ENCODE peak calls at places on chromosomes 1 and 21, in ten cellular contexts. C is coronary artery, E is AG09309, I is breast epithelium, U is HCT116, V is endodermal cell, T is ovary, P is progenitor cell of endocrine pancreas, K is keratinocyte, G is GM06990. Z is an unnamed sample.

GRCh38 chr1:84973493-84974334 is 23.2 kb downstream of the MCOLN2 start:
- DNase-seq in C (no peak), E (no peak), I (no peak), U (no peak), V (no peak), T (no peak), P (no peak), K (no peak), G (peak), Z (no peak)

GRCh38 chr1:22140681-22141080 is 2.2 kb downstream of the WNT4 start:
- DNase-seq in C (no peak), E (no peak), I (no peak), U (no peak), V (peak), T (peak), P (no peak), K (no peak), G (no peak), Z (no peak)

GRCh38 chr21:32569261-32570230 is 15.8 kb downstream of the TCP10L start:
- DNase-seq in C (peak), E (peak), I (peak), U (peak), V (peak), T (peak), P (peak), K (no peak), G (peak), Z (peak)

GRCh38 chr21:40335689-40336088 is 468.5 kb downstream of the PCP4 start:
- DNase-seq in C (no peak), E (no peak), I (no peak), U (no peak), V (peak), T (no peak), P (no peak), K (no peak), G (no peak), Z (no peak)

GRCh38 chr1:186440584-186440983 is 20.3 kb downstream of the PDC start:
- DNase-seq in C (no peak), E (no peak), I (no peak), U (no peak), V (no peak), T (no peak), P (no peak), K (no peak), G (no peak), Z (no peak)

GRCh38 chr1:18681423-18681835 is 50.8 kb downstream of the PAX7 start:
- DNase-seq in C (no peak), E (no peak), I (no peak), U (peak), V (no peak), T (no peak), P (no peak), K (peak), G (no peak), Z (no peak)

GRCh38 chr1:75514270-75514669 is 96.6 kb downstream of the SLC44A5 start:
- DNase-seq in C (no peak), E (no peak), I (no peak), U (no peak), V (no peak), T (no peak), P (no peak), K (no peak), G (no peak), Z (no peak)

GRCh38 chr1:19463204-19463803 is 22.0 kb downstream of the CAPZB start:
- DNase-seq in C (no peak), E (no peak), I (peak), U (no peak), V (peak), T (no peak), P (no peak), K (no peak), G (no peak), Z (no peak)

GRCh38 chr1:39563669-39564068 is 12.9 kb downstream of the PABPC4 start:
- DNase-seq in C (no peak), E (no peak), I (no peak), U (no peak), V (no peak), T (no peak), P (no peak), K (no peak), G (no peak), Z (no peak)

GRCh38 chr1:26384076-26384475 is 11.5 kb upstream of the ZNF683 start:
- DNase-seq in C (no peak), E (no peak), I (no peak), U (no peak), V (no peak), T (no peak), P (no peak), K (no peak), G (no peak), Z (no peak)

GRCh38 chr1:230140221-230141001 is 73.4 kb downstream of the GALNT2 start:
- DNase-seq in C (no peak), E (no peak), I (no peak), U (no peak), V (no peak), T (peak), P (no peak), K (no peak), G (no peak), Z (peak)

GRCh38 chr1:64163972-64164371 is 39.5 kb upstream of the UBE2U start:
- DNase-seq in C (no peak), E (peak), I (no peak), U (no peak), V (peak), T (no peak), P (no peak), K (no peak), G (no peak), Z (no peak)

GRCh38 chr1:145858238-145858936 is 494 bp downstream of the PIAS3 start:
- DNase-seq in C (peak), E (no peak), I (peak), U (no peak), V (peak), T (peak), P (no peak), K (no peak), G (no peak), Z (peak)

GRCh38 chr1:75614455-75615379 is 3.8 kb upstream of the SLC44A5 start:
- DNase-seq in C (no peak), E (no peak), I (no peak), U (peak), V (peak), T (peak), P (peak), K (no peak), G (peak), Z (peak)

GRCh38 chr1:32885691-32886011 is 640 bp upstream of the HPCA start:
- DNase-seq in C (no peak), E (no peak), I (no peak), U (no peak), V (no peak), T (no peak), P (no peak), K (no peak), G (no peak), Z (no peak)

GRCh38 chr1:32886012-32886827 is at the start of gene HPCA:
- DNase-seq in C (no peak), E (no peak), I (no peak), U (no peak), V (peak), T (peak), P (peak), K (no peak), G (no peak), Z (peak)

GRCh38 chr1:32888134-32888533 is 1.8 kb downstream of the HPCA start:
- DNase-seq in C (no peak), E (no peak), I (no peak), U (no peak), V (no peak), T (no peak), P (no peak), K (no peak), G (no peak), Z (no peak)

GRCh38 chr1:32887623-32888022 is 1.3 kb downstream of the HPCA start:
- DNase-seq in C (no peak), E (no peak), I (no peak), U (no peak), V (no peak), T (no peak), P (no peak), K (no peak), G (no peak), Z (no peak)

DNA sequence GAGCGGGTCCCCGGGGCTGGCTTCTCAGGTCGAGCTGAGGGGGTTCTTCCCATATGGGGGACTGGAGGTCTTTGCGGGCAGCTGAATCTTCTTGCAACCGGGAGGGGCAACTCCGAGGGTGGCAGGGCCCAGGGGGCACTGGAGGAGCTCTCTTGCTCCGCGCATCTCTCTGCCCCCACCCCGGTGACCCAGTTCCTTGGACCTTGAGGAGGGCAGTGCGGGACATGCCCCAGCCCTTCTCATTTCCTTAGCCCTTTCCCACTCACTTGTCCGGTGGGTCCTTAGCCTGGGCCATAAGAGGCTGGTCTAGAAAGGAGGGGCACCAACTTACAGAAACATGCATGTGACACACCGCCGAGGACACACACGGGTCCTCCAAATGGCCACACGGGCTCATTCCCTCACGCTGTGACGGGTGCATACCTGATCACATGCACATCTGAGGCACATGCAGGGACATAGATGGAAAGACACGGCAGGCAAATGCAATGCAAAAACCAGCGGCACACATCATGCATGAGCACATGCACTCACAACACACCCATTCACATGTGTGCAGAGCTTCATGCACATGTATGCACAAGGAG is 630 bp downstream of the HPCA start:
- DNase-seq in C (no peak), E (no peak), I (no peak), U (no peak), V (no peak), T (no peak), P (no peak), K (no peak), G (no peak), Z (no peak)
- TF ChIP-seq CTCF in C (no peak), E (no peak), I (no peak), U (no peak), V (no peak), T (no peak), P (no peak), K (no peak), G (no peak), Z (no peak)

GRCh38 chr1:203442821-203443220 is 32.8 kb upstream of the PRELP start:
- DNase-seq in C (no peak), E (no peak), I (no peak), U (no peak), V (no peak), T (no peak), P (no peak), K (no peak), G (no peak), Z (no peak)

GRCh38 chr1:203447147-203447546 is 28.5 kb upstream of the PRELP start:
- DNase-seq in C (no peak), E (no peak), I (no peak), U (no peak), V (no peak), T (no peak), P (no peak), K (no peak), G (no peak), Z (no peak)

GRCh38 chr1:203441811-203442210 is 33.8 kb upstream of the PRELP start:
- DNase-seq in C (no peak), E (no peak), I (no peak), U (no peak), V (no peak), T (no peak), P (no peak), K (no peak), G (no peak), Z (no peak)

GRCh38 chr1:203443296-203443695 is 32.3 kb upstream of the PRELP start:
- DNase-seq in C (no peak), E (no peak), I (no peak), U (no peak), V (no peak), T (no peak), P (no peak), K (no peak), G (no peak), Z (no peak)

GRCh38 chr1:203444077-203444683 is 31.4 kb upstream of the PRELP start:
- DNase-seq in C (no peak), E (no peak), I (no peak), U (no peak), V (no peak), T (no peak), P (no peak), K (no peak), G (no peak), Z (no peak)
- TF ChIP-seq CTCF in C (no peak), E (no peak), I (no peak), U (no peak), V (peak), T (no peak), P (no peak), K (no peak), G (peak), Z (no peak)

GRCh38 chr1:912740-913301 is 10.9 kb upstream of the SAMD11 start:
- DNase-seq in C (no peak), E (no peak), I (no peak), U (no peak), V (peak), T (no peak), P (peak), K (no peak), G (peak), Z (no peak)
- TF ChIP-seq CTCF in C (no peak), E (peak), I (no peak), U (peak), V (peak), T (no peak), P (peak), K (peak), G (no peak), Z (peak)

GRCh38 chr1:34781844-34782391 is 904 bp downstream of the GJB3 start:
- DNase-seq in C (peak), E (no peak), I (no peak), U (no peak), V (peak), T (no peak), P (no peak), K (no peak), G (no peak), Z (no peak)
- TF ChIP-seq CTCF in C (no peak), E (no peak), I (no peak), U (peak), V (peak), T (no peak), P (peak), K (peak), G (no peak), Z (no peak)

GRCh38 chr1:241157435-241157834 is 199.6 kb downstream of the RGS7 start:
- DNase-seq in C (no peak), E (no peak), I (no peak), U (no peak), V (no peak), T (no peak), P (no peak), K (no peak), G (no peak), Z (no peak)
- TF ChIP-seq CTCF in C (no peak), E (no peak), I (no peak), U (no peak), V (peak), T (no peak), P (peak), K (no peak), G (no peak), Z (no peak)

DNA sequence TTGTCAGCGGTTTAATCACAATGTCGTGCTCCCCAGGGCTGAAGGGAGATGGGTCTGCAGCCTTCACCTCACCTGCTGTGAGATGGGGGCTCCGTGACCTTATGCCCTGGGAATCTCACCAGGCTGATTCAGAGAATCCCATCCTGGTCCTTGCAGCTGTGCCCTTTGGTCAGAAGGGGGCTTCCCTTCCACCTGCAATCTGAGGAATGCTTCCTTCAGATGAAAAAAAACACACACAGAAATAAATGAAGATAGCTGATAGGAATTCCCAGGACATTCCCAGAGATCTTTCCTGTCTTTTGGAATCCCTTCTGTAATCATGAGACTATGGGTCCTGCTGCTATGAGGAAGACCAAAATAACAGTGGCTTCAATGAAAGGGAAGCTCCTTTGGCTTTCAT is 127.0 kb upstream of the VAMP3 start:
- DNase-seq in C (no peak), E (no peak), I (no peak), U (no peak), V (no peak), T (no peak), P (no peak), K (no peak), G (no peak), Z (no peak)
- TF ChIP-seq CTCF in C (no peak), E (no peak), I (no peak), U (no peak), V (peak), T (no peak), P (no peak), K (no peak), G (no peak), Z (no peak)